ENCODE peak calls at places on chromosome 14, in six cellular contexts. R, X, W, I, P and E are unnamed samples.
A peak's percentile ranks its signal among the peaks of the same experiment; 100 is the strongest.

GRCh38 chr14:96508900-96509299 is 6.7 kb downstream of the PAPOLA start:
- DNase-seq in R (no peak), X (no peak), W (no peak), I (no peak), P (no peak), E (no peak)

GRCh38 chr14:74308695-74309094 is 6.0 kb upstream of the ABCD4 start:
- DNase-seq in R (no peak), X (no peak), W (no peak), I (no peak), P (no peak), E (no peak)

GRCh38 chr14:33679461-33680225 is 271.2 kb downstream of the EGLN3 start:
- DNase-seq in R (peak; percentile 44), X (no peak), W (no peak), I (no peak), P (no peak), E (no peak)

GRCh38 chr14:74763803-74764531 is 851 bp downstream of the YLPM1 start:
- DNase-seq in R (peak; percentile 26), X (peak; percentile 16), W (no peak), I (no peak), P (no peak), E (no peak)

GRCh38 chr14:23028800-23029199 is 5.9 kb downstream of the PSMB5 start:
- DNase-seq in R (no peak), X (no peak), W (no peak), I (no peak), P (no peak), E (no peak)

GRCh38 chr14:84361476-84361875 is 1168.5 kb upstream of the FLRT2 start:
- DNase-seq in R (no peak), X (no peak), W (no peak), I (no peak), P (no peak), E (no peak)

GRCh38 chr14:76761849-76762616 is 765 bp downstream of the VASH1 start:
- DNase-seq in R (no peak), X (no peak), W (no peak), I (no peak), P (no peak), E (no peak)

GRCh38 chr14:106185837-106186233 is 659.5 kb downstream of the TMEM121 start:
- DNase-seq in R (no peak), X (no peak), W (peak; percentile 56), I (peak; percentile 55), P (peak; percentile 56), E (peak; percentile 3)

GRCh38 chr14:64463198-64463597 is 2.1 kb upstream of the AKAP5 start:
- DNase-seq in R (no peak), X (no peak), W (no peak), I (no peak), P (no peak), E (no peak)

GRCh38 chr14:22748188-22748587 is 18.3 kb upstream of the OXA1L start:
- DNase-seq in R (no peak), X (no peak), W (no peak), I (no peak), P (no peak), E (no peak)

GRCh38 chr14:58992935-58993334 is 195.5 kb upstream of the DAAM1 start:
- DNase-seq in R (no peak), X (no peak), W (no peak), I (no peak), P (no peak), E (no peak)